ENCODE peak calls at places on chromosomes 3 and 15, in four cellular contexts. X is H1, M is IMR-90, O is A549. N is an unnamed sample.

GRCh38 chr3:190696777-190697501 is 165.6 kb downstream of the GMNC start:
- DNase-seq in M (peak; percentile 40), X (no peak), O (peak; percentile 40), N (peak; percentile 24)

GRCh38 chr3:18357747-18358146 is 67.4 kb downstream of the SATB1 start:
- DNase-seq in O (no peak), X (no peak), M (no peak), N (no peak)

GRCh38 chr3:13281657-13282527 is 138.2 kb downstream of the NUP210 start:
- DNase-seq in M (no peak), X (no peak), O (peak; percentile 58), N (peak; percentile 69)

GRCh38 chr3:2099028-2099671 is 484 bp downstream of the CNTN4 start:
- DNase-seq in M (no peak), O (no peak), X (no peak), N (no peak)

GRCh38 chr3:13159890-13160289 is 86.7 kb upstream of the IQSEC1 start:
- DNase-seq in X (no peak), O (no peak), M (no peak), N (no peak)

GRCh38 chr3:127825764-127826163 is 3.4 kb upstream of the MGLL start:
- DNase-seq in X (no peak), O (no peak), M (no peak), N (no peak)

GRCh38 chr15:43134157-43134637 is 811 bp downstream of the TMEM62 start:
- DNase-seq in M (no peak), X (no peak), O (no peak), N (no peak)

GRCh38 chr3:38649500-38650247 is at the start of gene SCN5A:
- DNase-seq in M (no peak), X (no peak), O (peak; percentile 29), N (no peak)

GRCh38 chr3:101963902-101964362 is 114.6 kb downstream of the NFKBIZ start:
- DNase-seq in X (no peak), M (peak; percentile 78), O (no peak), N (no peak)

GRCh38 chr3:108006077-108006675 is 84.7 kb downstream of the CD47 start:
- DNase-seq in O (peak; percentile 27), M (no peak), X (no peak), N (peak; percentile 11)

GRCh38 chr3:114550155-114550554 is 256.3 kb downstream of the TIGIT start:
- DNase-seq in O (peak; percentile 20), M (peak; percentile 89), X (no peak), N (no peak)

GRCh38 chr3:161057518-161057917 is 47.6 kb downstream of the B3GALNT1 start:
- DNase-seq in M (no peak), X (no peak), O (no peak), N (no peak)

GRCh38 chr3:44208568-44208967 is 33.1 kb upstream of the TOPAZ1 start:
- DNase-seq in M (no peak), X (no peak), O (no peak), N (no peak)

GRCh38 chr3:184608209-184608608 is 46.6 kb downstream of the EPHB3 start:
- DNase-seq in O (no peak), M (no peak), X (no peak), N (no peak)

GRCh38 chr3:14907043-14907966 is 40.1 kb upstream of the NR2C2 start:
- DNase-seq in O (no peak), M (no peak), X (no peak), N (no peak)
- TF ChIP-seq MAFK in O (no peak), M (no peak), X (no peak), N (no peak)

GRCh38 chr3:150291515-150291914 is 116.6 kb upstream of the TSC22D2 start:
- DNase-seq in O (no peak), M (no peak), X (no peak), N (no peak)

GRCh38 chr3:150286390-150287147 is 121.5 kb upstream of the TSC22D2 start:
- DNase-seq in O (peak; percentile 75), X (no peak), M (peak; percentile 51), N (peak; percentile 44)
- TF ChIP-seq MAFK in O (no peak), X (no peak), M (no peak), N (no peak)

GRCh38 chr3:139122221-139122581 is 77.5 kb upstream of the PRR23C start:
- DNase-seq in M (peak; percentile 76), O (no peak), X (no peak), N (no peak)

GRCh38 chr3:139118835-139119234 is 74.1 kb upstream of the PRR23C start:
- DNase-seq in M (no peak), O (no peak), X (no peak), N (no peak)

GRCh38 chr3:139121513-139122220 is 77.0 kb upstream of the PRR23C start:
- DNase-seq in X (no peak), M (peak; percentile 73), O (peak; percentile 50), N (peak; percentile 67)

GRCh38 chr3:139119331-139120025 is 74.8 kb upstream of the PRR23C start:
- DNase-seq in O (no peak), X (no peak), M (no peak), N (no peak)

GRCh38 chr3:139120336-139120971 is 75.8 kb upstream of the PRR23C start:
- DNase-seq in M (peak; percentile 87), O (peak; percentile 20), X (no peak), N (no peak)
- TF ChIP-seq MAFK in M (peak; percentile 47), O (no peak), X (no peak), N (no peak)

GRCh38 chr3:152718810-152719209 is 116.1 kb upstream of the P2RY1 start:
- DNase-seq in X (no peak), O (no peak), M (no peak), N (no peak)

GRCh38 chr3:152717252-152717651 is 117.7 kb upstream of the P2RY1 start:
- DNase-seq in X (no peak), M (no peak), O (no peak), N (no peak)

GRCh38 chr3:152724270-152724669 is 110.7 kb upstream of the P2RY1 start:
- DNase-seq in M (no peak), X (no peak), O (no peak), N (no peak)

GRCh38 chr3:152720941-152721718 is 113.8 kb upstream of the P2RY1 start:
- DNase-seq in X (no peak), O (no peak), M (no peak), N (no peak)

GRCh38 chr3:152719264-152719663 is 115.7 kb upstream of the P2RY1 start:
- DNase-seq in M (peak; percentile 21), O (no peak), X (no peak), N (no peak)
- TF ChIP-seq MAFK in M (no peak), O (no peak), X (no peak), N (no peak)

GRCh38 chr3:42721690-42722089 is 19.1 kb upstream of the HHATL start:
- DNase-seq in X (no peak), M (no peak), O (no peak), N (no peak)
- TF ChIP-seq MAFK in X (no peak), M (no peak), O (no peak), N (no peak)

GRCh38 chr3:178975320-178975719 is 96.3 kb downstream of the ZMAT3 start:
- DNase-seq in M (no peak), X (no peak), O (no peak), N (no peak)
- TF ChIP-seq MAFK in M (no peak), X (no peak), O (no peak), N (no peak)

DNA sequence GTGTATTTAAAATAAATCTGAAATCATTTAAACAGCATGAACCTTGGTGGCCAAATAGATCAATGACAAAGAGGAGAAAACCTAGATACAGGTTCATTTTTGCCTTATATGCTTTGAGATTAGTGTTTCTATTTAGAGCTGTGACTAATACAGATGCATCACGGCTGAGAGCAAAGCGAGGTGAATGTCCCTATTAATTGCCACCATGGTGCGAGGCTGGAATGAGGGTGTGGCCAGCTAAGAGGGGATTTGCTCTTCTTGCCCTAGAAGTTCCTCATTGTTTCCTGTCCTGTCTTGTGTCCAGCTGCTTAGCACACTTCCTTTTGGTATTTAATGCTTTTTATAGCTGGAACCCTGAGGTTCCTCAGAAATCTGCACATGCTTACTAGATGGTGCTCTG is 339.1 kb upstream of the RGMA start:
- DNase-seq in X (no peak), M (no peak), O (no peak), N (no peak)
- TF ChIP-seq MAFK in X (no peak), M (no peak), O (no peak), N (no peak)

DNA sequence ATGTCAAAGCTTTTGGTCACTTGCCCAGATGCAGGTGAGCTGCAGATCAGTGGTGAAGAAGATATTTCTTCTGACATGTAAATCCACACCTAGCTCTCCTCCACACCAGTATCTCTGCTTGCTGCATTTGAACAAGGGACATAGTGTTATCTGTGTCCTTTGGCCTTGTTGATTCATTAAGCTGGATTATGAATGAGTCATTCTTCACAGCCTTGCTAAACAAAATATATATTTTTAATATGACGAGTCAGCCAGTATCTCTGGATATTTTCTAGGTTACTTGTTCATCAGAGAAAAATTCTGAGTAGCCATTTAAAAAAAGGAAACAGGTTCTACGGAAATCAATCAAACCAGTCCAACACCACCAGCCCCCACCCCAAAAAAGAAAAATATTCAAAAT is 190.6 kb upstream of the ADAMTS9 start:
- DNase-seq in O (no peak), M (peak; percentile 62), X (no peak), N (no peak)
- TF ChIP-seq MAFK in O (no peak), M (no peak), X (no peak), N (no peak)

GRCh38 chr15:100186366-100186765 is 155.4 kb downstream of the ADAMTS17 start:
- DNase-seq in M (no peak), O (no peak), X (no peak), N (no peak)
- TF ChIP-seq MAFK in M (no peak), O (no peak), X (no peak), N (no peak)

N was measured in HepG2.